ENCODE peak calls at places on chromosomes 12 and 14, in eight cellular contexts. T is NCI-H1105 treated with DMSO at 0.1 percent for 48 hours; Z is naive thymus-derived CD8-positive, alpha-beta T cell; F is GM23248; G is activated naive CD8-positive, alpha-beta T cell treated with anti-CD3 and anti-CD28 coated beads, Interleukin-2, amount 50 U/mL, for 16 hours; R is Right ventricle myocardium superior; I is stimulated activated CD8-positive, alpha-beta memory T cell treated with anti-CD3 and anti-CD28 coated beads, Interleukin-2, amount 100 ng/mL, for 48 hours; V is HEK293T. M is an unnamed sample.

GRCh38 chr12:128801879-128802391 is 21.8 kb downstream of the SLC15A4 start:
- DNase-seq in F (peak), V (no peak), G (no peak), R (no peak), I (no peak), Z (no peak), T (no peak), M (no peak)

GRCh38 chr12:114656906-114657596 is 26.9 kb downstream of the TBX3 start:
- DNase-seq in R (no peak), Z (no peak), I (no peak), T (peak), F (no peak), V (no peak), G (no peak), M (no peak)

GRCh38 chr12:12356886-12357696 is at the start of gene BORCS5:
- DNase-seq in T (peak), V (peak), Z (peak), F (peak), R (peak), G (peak), I (peak), M (peak)

GRCh38 chr14:74988131-74988530 is 14.6 kb upstream of the EIF2B2 start:
- DNase-seq in V (no peak), G (no peak), I (no peak), F (peak), Z (no peak), T (no peak), R (no peak), M (no peak)

GRCh38 chr14:100438678-100439592 is 115.8 kb downstream of the SLC25A47 start:
- DNase-seq in V (peak), T (peak), I (peak), R (no peak), Z (no peak), F (peak), G (peak), M (no peak)

GRCh38 chr12:100127766-100128508 is 14.7 kb downstream of the BLTP3B start:
- DNase-seq in T (no peak), V (no peak), R (no peak), F (peak), Z (no peak), I (no peak), G (no peak), M (no peak)

GRCh38 chr14:92649934-92650545 is 98.4 kb downstream of the LGMN start:
- DNase-seq in F (peak), I (no peak), T (no peak), R (peak), Z (no peak), V (no peak), G (no peak), M (no peak)

GRCh38 chr12:11954181-11954580 is 116.6 kb upstream of the BCL2L14 start:
- DNase-seq in G (no peak), R (no peak), V (no peak), Z (no peak), T (no peak), I (no peak), F (no peak), M (no peak)

GRCh38 chr14:100303179-100303578 is 3.1 kb downstream of the SLC25A29 start:
- DNase-seq in T (no peak), Z (no peak), R (no peak), G (no peak), V (peak), I (no peak), F (peak), M (no peak)

GRCh38 chr14:83994020-83994419 is 1535.9 kb upstream of the FLRT2 start:
- DNase-seq in Z (no peak), V (no peak), R (no peak), T (no peak), G (no peak), F (no peak), I (no peak), M (no peak)

GRCh38 chr12:175250-175649 is 38.7 kb downstream of the SLC6A12 start:
- DNase-seq in I (no peak), Z (no peak), G (no peak), R (peak), F (peak), T (peak), V (no peak), M (no peak)

GRCh38 chr12:27252934-27253333 is 8.8 kb downstream of the STK38L start:
- DNase-seq in Z (no peak), F (no peak), I (no peak), T (no peak), R (no peak), V (no peak), G (no peak), M (no peak)

GRCh38 chr12:109542014-109542413 is 31.3 kb downstream of the MMAB start:
- DNase-seq in G (no peak), V (no peak), R (peak), Z (no peak), F (peak), T (no peak), I (no peak), M (no peak)

GRCh38 chr14:69827560-69827959 is 30.5 kb upstream of the SLC10A1 start:
- DNase-seq in R (no peak), G (no peak), Z (no peak), F (no peak), I (no peak), T (no peak), V (no peak), M (no peak)

GRCh38 chr14:71358209-71358931 is 451.1 kb downstream of the PCNX1 start:
- DNase-seq in G (no peak), I (no peak), V (no peak), T (no peak), F (no peak), Z (no peak), R (no peak), M (no peak)

GRCh38 chr14:104207142-104207845 is 68.9 kb downstream of the KIF26A start:
- DNase-seq in F (no peak), G (no peak), T (no peak), R (no peak), Z (no peak), V (no peak), I (no peak), M (no peak)

GRCh38 chr12:85280984-85281946 is 1.2 kb downstream of the ALX1 start:
- DNase-seq in V (no peak), G (no peak), Z (no peak), R (no peak), T (no peak), I (no peak), F (no peak), M (no peak)

GRCh38 chr12:39429809-39430208 is 13.1 kb downstream of the KIF21A start:
- DNase-seq in F (no peak), T (no peak), V (no peak), R (no peak), Z (no peak), I (no peak), G (no peak), M (no peak)

GRCh38 chr12:32118806-32119205 is 12.2 kb downstream of the BICD1 start:
- DNase-seq in G (no peak), F (peak), V (no peak), Z (no peak), I (no peak), R (no peak), T (no peak), M (no peak)

GRCh38 chr12:2268478-2269286 is 215.9 kb downstream of the CACNA1C start:
- DNase-seq in F (peak), T (no peak), R (no peak), V (no peak), Z (no peak), I (no peak), G (no peak), M (no peak)

GRCh38 chr14:80988742-80989429 is 33.5 kb downstream of the TSHR start:
- DNase-seq in G (no peak), I (no peak), F (peak), V (no peak), T (no peak), Z (no peak), R (no peak), M (no peak)